ENCODE peak calls at places on chromosomes 13 and 19, in six cellular contexts. S, E, C, L, A and Y are unnamed samples.

GRCh38 chr19:13623686-13624405 is 117.6 kb upstream of the CACNA1A start:
- DNase-seq in L (no peak), S (no peak), E (no peak), C (no peak), A (no peak), Y (no peak)

GRCh38 chr19:42693760-42694350 is 46.4 kb downstream of the PSG3 start:
- DNase-seq in C (no peak), L (peak), A (peak), S (no peak), E (no peak), Y (no peak)

GRCh38 chr19:2246801-2247361 is 2.2 kb upstream of the AMH start:
- DNase-seq in C (no peak), A (peak), S (peak), L (no peak), E (no peak), Y (no peak)

GRCh38 chr19:38035515-38036495 is 128.8 kb downstream of the SIPA1L3 start:
- DNase-seq in C (no peak), A (peak), L (no peak), E (no peak), S (no peak), Y (no peak)

GRCh38 chr19:42531313-42531712 is 3.0 kb upstream of the CEACAM1 start:
- DNase-seq in C (no peak), A (no peak), E (no peak), L (no peak), S (no peak), Y (no peak)

GRCh38 chr13:73168226-73168992 is 109.6 kb downstream of the KLF5 start:
- DNase-seq in L (no peak), A (peak), C (no peak), E (no peak), S (no peak), Y (no peak)

GRCh38 chr13:114044486-114044885 is 70.6 kb upstream of the C13orf46 start:
- DNase-seq in L (no peak), C (no peak), A (peak), E (no peak), S (no peak), Y (no peak)

GRCh38 chr13:102198418-102199322 is 203.2 kb downstream of the FGF14 start:
- DNase-seq in L (no peak), E (no peak), C (no peak), S (no peak), A (peak), Y (no peak)

GRCh38 chr13:24512208-24513068 is at the start of gene PARP4:
- DNase-seq in S (peak), A (peak), E (peak), L (peak), C (peak), Y (peak)
- TF ChIP-seq CTCF in S (no peak), A (no peak), E (no peak), L (no peak), C (no peak), Y (no peak)

DNA sequence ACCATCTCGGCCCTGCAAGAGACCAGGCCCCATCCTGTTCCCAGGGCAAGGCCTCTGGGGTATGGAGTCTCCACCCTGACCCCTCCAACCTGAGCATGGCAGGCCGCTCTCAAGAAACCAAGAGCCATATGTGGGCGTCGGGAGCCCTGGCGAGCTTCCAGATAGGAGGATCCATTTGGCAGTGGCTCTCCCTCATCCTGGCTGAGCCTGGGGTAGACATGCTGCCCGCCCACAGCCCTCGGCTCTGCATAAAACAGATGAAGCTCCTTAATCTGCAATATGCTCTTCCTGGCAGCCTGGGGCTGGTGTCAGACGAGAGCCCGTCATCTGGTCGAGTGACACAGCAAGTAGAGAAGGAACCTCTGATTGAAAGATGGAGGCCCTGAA is 6.1 kb downstream of the ATP13A1 start:
- DNase-seq in L (no peak), A (peak), S (no peak), C (no peak), E (no peak), Y (no peak)
- TF ChIP-seq CTCF in L (no peak), A (no peak), S (no peak), C (no peak), E (no peak), Y (no peak)

DNA sequence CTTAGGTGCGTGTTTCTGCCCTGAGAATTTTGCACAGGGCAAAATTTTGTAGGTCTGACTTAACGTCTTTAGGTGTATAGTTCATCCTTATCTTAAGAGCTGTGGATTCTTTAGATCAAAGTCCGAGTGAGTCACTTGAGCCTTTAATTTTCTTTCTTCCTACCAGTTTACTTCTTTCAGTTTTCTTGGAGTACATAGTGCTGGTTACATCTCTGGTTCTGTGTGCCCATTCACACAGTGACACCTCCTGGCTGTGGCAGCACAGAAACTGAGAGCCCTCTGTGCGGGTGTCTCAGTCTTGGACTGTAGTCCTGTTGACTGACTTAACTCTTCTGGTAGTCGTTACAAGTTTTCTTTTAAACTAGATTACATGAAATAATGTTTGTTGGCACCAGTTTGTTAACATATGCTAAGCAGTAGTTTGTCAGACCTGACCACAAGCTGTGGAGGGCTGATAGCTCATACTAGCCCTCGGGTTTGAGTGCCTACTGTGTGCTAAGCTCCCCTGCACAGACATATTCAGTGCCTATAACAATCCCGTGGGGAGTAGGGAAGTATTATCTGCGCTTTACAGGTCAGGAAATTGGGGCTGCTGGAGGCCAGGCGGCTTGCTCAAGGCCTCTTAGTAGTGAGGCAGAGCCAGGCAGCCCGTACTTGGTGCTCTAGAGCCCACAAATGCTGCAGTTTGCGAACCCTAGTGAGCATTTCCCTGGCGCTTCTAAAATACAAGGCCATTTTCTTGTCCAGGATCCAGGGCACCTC is 1.6 kb downstream of the GATAD2A start:
- DNase-seq in E (no peak), L (peak), S (peak), C (peak), A (peak), Y (no peak)
- TF ChIP-seq CTCF in E (peak), L (peak), S (peak), C (peak), A (peak), Y (peak)

GRCh38 chr13:77811981-77812380 is 106.7 kb downstream of the EDNRB start:
- DNase-seq in S (no peak), L (no peak), C (no peak), A (no peak), E (no peak), Y (no peak)

GRCh38 chr13:77815330-77815729 is 103.3 kb downstream of the EDNRB start:
- DNase-seq in S (no peak), A (no peak), C (no peak), E (no peak), L (no peak), Y (no peak)

GRCh38 chr13:77810891-77811290 is 107.7 kb downstream of the EDNRB start:
- DNase-seq in A (no peak), L (no peak), E (no peak), S (no peak), C (no peak), Y (no peak)

DNA sequence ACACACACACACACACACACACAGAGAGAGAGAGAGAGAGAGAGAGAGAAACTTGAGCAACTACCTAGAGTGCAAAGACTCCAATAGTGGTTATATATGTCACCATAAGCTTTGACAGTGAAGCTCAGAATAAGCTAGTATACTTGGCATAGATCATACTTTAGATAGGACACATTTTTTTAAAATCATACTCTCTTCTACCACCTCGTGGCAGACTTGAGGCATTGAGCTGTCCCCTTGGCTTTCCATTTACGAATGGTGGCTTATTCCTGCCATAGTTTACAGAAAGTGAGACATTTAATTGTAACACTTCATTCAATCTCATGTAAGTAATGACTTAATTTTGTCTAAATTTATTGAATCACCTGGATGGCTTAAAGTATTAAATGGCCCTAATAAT is 108.2 kb downstream of the EDNRB start:
- DNase-seq in L (peak), A (peak), E (no peak), S (no peak), C (no peak), Y (peak)
- TF ChIP-seq CTCF in L (peak), A (peak), E (peak), S (no peak), C (peak), Y (peak)

GRCh38 chr19:57465680-57466381 is 8.9 kb upstream of the VN1R1 start:
- DNase-seq in S (no peak), A (peak), C (no peak), E (no peak), L (peak), Y (peak)
- TF ChIP-seq CTCF in S (peak), A (peak), C (peak), E (peak), L (peak), Y (peak)